ENCODE peak calls at places on chromosomes 4 and X, in ten cellular contexts. J is HFFc6, A is endothelial cell of umbilical vein, I is breast epithelium, B is GM13977, N is left lung, F is pancreas, O is hepatocyte, H is vagina, Q is kidney. C is an unnamed sample.

GRCh38 chr4:17385403-17385802 is 126.5 kb downstream of the QDPR start:
- DNase-seq in Q (no peak), N (no peak), H (no peak), I (no peak), A (peak), O (peak), F (no peak), J (peak), B (peak), C (no peak)

GRCh38 chr4:170853422-170854021 is 763.8 kb upstream of the AADAT start:
- DNase-seq in Q (peak), I (peak), B (peak), H (no peak), F (peak), O (peak), N (peak), A (no peak), J (no peak), C (no peak)

GRCh38 chrX:15356444-15356843 is 21.1 kb upstream of the PIGA start:
- DNase-seq in B (no peak), N (no peak), A (no peak), F (no peak), I (no peak), Q (no peak), H (no peak), J (no peak), O (peak), C (no peak)

GRCh38 chr4:3009422-3009821 is 46.1 kb downstream of the GRK4 start:
- DNase-seq in J (no peak), F (no peak), I (no peak), A (no peak), N (no peak), O (peak), H (no peak), B (peak), Q (no peak), C (no peak)

GRCh38 chr4:57137261-57137660 is 27.1 kb upstream of the IGFBP7 start:
- DNase-seq in I (no peak), B (no peak), N (no peak), F (no peak), J (no peak), A (peak), O (no peak), Q (no peak), H (no peak), C (no peak)

GRCh38 chr4:174757736-174758135 is 71.3 kb downstream of the GLRA3 start:
- DNase-seq in B (no peak), I (no peak), Q (no peak), H (no peak), F (no peak), J (no peak), O (no peak), A (no peak), N (no peak), C (no peak)

GRCh38 chrX:74049126-74049525 is 254.9 kb upstream of the ZCCHC13 start:
- DNase-seq in Q (no peak), H (no peak), F (no peak), N (no peak), A (no peak), I (no peak), O (no peak), J (no peak), B (no peak), C (no peak)

GRCh38 chr4:125741825-125742452 is 427.2 kb downstream of the FAT4 start:
- DNase-seq in H (no peak), J (peak), B (peak), Q (no peak), O (peak), N (no peak), I (no peak), A (peak), F (no peak), C (no peak)

GRCh38 chrX:54529166-54529558 is 857 bp upstream of the GNL3L start:
- DNase-seq in Q (no peak), J (no peak), A (no peak), H (no peak), B (no peak), F (no peak), N (no peak), I (no peak), O (no peak), C (no peak)

GRCh38 chr4:28555851-28556250 is 1695.2 kb downstream of the STIM2 start:
- DNase-seq in B (no peak), O (no peak), A (peak), F (no peak), N (no peak), J (no peak), I (no peak), H (no peak), Q (no peak), C (no peak)

GRCh38 chrX:1468250-1468772 is 15.6 kb upstream of the ASMTL start:
- DNase-seq in A (no peak), B (peak), N (no peak), Q (peak), I (no peak), J (peak), O (no peak), F (no peak), H (no peak), C (peak)

GRCh38 chrX:82218361-82218760 is 1016.5 kb downstream of the SH3BGRL start:
- DNase-seq in O (peak), Q (no peak), F (no peak), H (no peak), N (no peak), B (peak), J (no peak), I (no peak), A (no peak), C (no peak)

GRCh38 chr4:105709081-105709450 is 482 bp downstream of the GSTCD start:
- DNase-seq in I (no peak), N (no peak), J (no peak), O (peak), F (no peak), H (no peak), B (peak), A (peak), Q (no peak), C (no peak)

GRCh38 chr4:73139245-73139644 is 69.7 kb upstream of the COX18 start:
- DNase-seq in H (no peak), F (no peak), N (no peak), A (no peak), J (no peak), I (no peak), Q (no peak), O (no peak), B (no peak), C (no peak)

GRCh38 chr4:98663226-98664006 is 5.0 kb upstream of the TSPAN5 start:
- DNase-seq in J (no peak), B (peak), N (no peak), I (no peak), H (no peak), F (no peak), A (no peak), O (no peak), Q (no peak), C (no peak)

GRCh38 chr4:146472404-146472803 is 49.3 kb downstream of the SLC10A7 start:
- DNase-seq in I (no peak), J (no peak), B (no peak), A (no peak), F (no peak), N (no peak), Q (no peak), H (no peak), O (no peak), C (no peak)

GRCh38 chrX:46837543-46838481 is 969 bp downstream of the RP2 start:
- DNase-seq in F (no peak), H (no peak), O (peak), A (peak), N (no peak), J (peak), Q (no peak), I (no peak), B (peak), C (no peak)

GRCh38 chr4:189084671-189085070 is 856.0 kb upstream of the FRG1 start:
- DNase-seq in B (no peak), J (no peak), Q (no peak), N (no peak), O (no peak), H (no peak), I (no peak), A (no peak), F (no peak), C (no peak)
- TF ChIP-seq CTCF in B (no peak), J (no peak), Q (no peak), N (no peak), O (no peak), H (no peak), I (no peak), A (no peak), F (no peak), C (no peak)

GRCh38 chr4:168555437-168555836 is 58.6 kb downstream of the PALLD start:
- DNase-seq in N (no peak), Q (no peak), A (no peak), I (no peak), H (no peak), J (no peak), B (no peak), O (no peak), F (no peak), C (no peak)
- TF ChIP-seq CTCF in N (no peak), Q (no peak), A (no peak), I (no peak), H (no peak), J (no peak), B (no peak), O (no peak), F (no peak), C (no peak)

GRCh38 chr4:149645790-149646189 is 169.9 kb downstream of the IQCM start:
- DNase-seq in B (no peak), F (no peak), A (no peak), J (no peak), O (peak), N (no peak), Q (no peak), I (no peak), H (no peak), C (no peak)
- TF ChIP-seq CTCF in B (no peak), F (no peak), A (no peak), J (no peak), O (no peak), N (no peak), Q (no peak), I (no peak), H (no peak), C (no peak)

DNA sequence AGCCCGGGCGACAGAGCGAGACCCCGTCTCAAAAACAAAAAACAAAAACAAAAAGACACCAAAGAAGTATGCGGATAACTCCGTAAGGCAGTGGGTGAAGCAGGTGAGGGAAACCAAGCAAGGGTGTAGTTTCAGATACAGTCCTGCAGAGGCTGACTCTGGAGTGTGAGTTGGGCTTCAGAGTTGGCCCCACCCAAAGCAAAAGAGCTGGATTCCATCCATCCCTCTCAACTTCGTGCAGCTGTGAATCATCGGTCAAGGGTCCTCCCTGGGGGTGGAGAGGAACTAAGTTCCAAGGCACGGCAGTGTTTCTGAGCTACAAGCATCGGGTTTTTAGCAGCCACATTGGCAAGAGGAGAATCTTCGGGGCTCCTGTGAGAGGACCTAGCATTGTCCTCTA is 43.9 kb upstream of the FAM9A start:
- DNase-seq in O (no peak), F (no peak), Q (no peak), B (no peak), H (no peak), J (peak), A (no peak), N (no peak), I (no peak), C (no peak)
- TF ChIP-seq CTCF in O (no peak), F (no peak), Q (peak), B (no peak), H (no peak), J (peak), A (no peak), N (no peak), I (no peak), C (no peak)